ENCODE peak calls at places on chromosomes 11 and 22, in five cellular contexts. One of them, this sample, is unnamed.

GRCh38 chr11:128453444-128454336 is 133.7 kb downstream of the ETS1 start:
- DNase-seq in pancreas: no peak
- DNase-seq in upper lobe of right lung: no peak
- DNase-seq in lower lobe of right lung: no peak
- DNase-seq in HCT116: no peak
- DNase-seq in this sample: no peak

GRCh38 chr11:103892603-103893002 is 143.8 kb upstream of the DDI1 start:
- DNase-seq in upper lobe of right lung: no peak
- DNase-seq in pancreas: no peak
- DNase-seq in lower lobe of right lung: no peak
- DNase-seq in HCT116: no peak
- DNase-seq in this sample: no peak

GRCh38 chr11:34192481-34193401 is 87.3 kb downstream of the NAT10 start:
- DNase-seq in upper lobe of right lung: no peak
- DNase-seq in HCT116: peak
- DNase-seq in pancreas: no peak
- DNase-seq in lower lobe of right lung: no peak
- DNase-seq in this sample: peak

GRCh38 chr11:117604349-117604995 is 192.5 kb downstream of the DSCAML1 start:
- DNase-seq in pancreas: no peak
- DNase-seq in upper lobe of right lung: no peak
- DNase-seq in lower lobe of right lung: no peak
- DNase-seq in HCT116: no peak
- DNase-seq in this sample: no peak

GRCh38 chr11:95659088-95659487 is 130.5 kb downstream of the FAM76B start:
- DNase-seq in pancreas: no peak
- DNase-seq in lower lobe of right lung: no peak
- DNase-seq in upper lobe of right lung: no peak
- DNase-seq in HCT116: no peak
- DNase-seq in this sample: no peak

GRCh38 chr11:12800032-12800671 is 125.9 kb downstream of the TEAD1 start:
- DNase-seq in pancreas: no peak
- DNase-seq in lower lobe of right lung: no peak
- DNase-seq in upper lobe of right lung: no peak
- DNase-seq in HCT116: peak
- DNase-seq in this sample: no peak

GRCh38 chr11:118921929-118922744 is 3.6 kb downstream of the BCL9L start:
- DNase-seq in lower lobe of right lung: peak
- DNase-seq in HCT116: no peak
- DNase-seq in upper lobe of right lung: peak
- DNase-seq in pancreas: peak
- DNase-seq in this sample: peak

GRCh38 chr22:47316020-47316419 is 553.6 kb downstream of the TBC1D22A start:
- DNase-seq in HCT116: no peak
- DNase-seq in pancreas: no peak
- DNase-seq in lower lobe of right lung: no peak
- DNase-seq in upper lobe of right lung: no peak
- DNase-seq in this sample: no peak

GRCh38 chr11:2540521-2541320 is 95.9 kb downstream of the KCNQ1 start:
- DNase-seq in upper lobe of right lung: peak
- DNase-seq in HCT116: no peak
- DNase-seq in pancreas: peak
- DNase-seq in lower lobe of right lung: peak
- DNase-seq in this sample: peak

GRCh38 chr22:43802897-43803495 is 9.1 kb downstream of the EFCAB6 start:
- DNase-seq in HCT116: no peak
- DNase-seq in lower lobe of right lung: no peak
- DNase-seq in pancreas: no peak
- DNase-seq in upper lobe of right lung: no peak
- DNase-seq in this sample: no peak

GRCh38 chr11:72189448-72190250 is 2.3 kb upstream of the FOLR1 start:
- DNase-seq in HCT116: no peak
- DNase-seq in lower lobe of right lung: peak
- DNase-seq in pancreas: no peak
- DNase-seq in upper lobe of right lung: peak
- DNase-seq in this sample: peak

GRCh38 chr11:116930177-116930576 is 92.8 kb upstream of the APOA1 start:
- DNase-seq in HCT116: no peak
- DNase-seq in lower lobe of right lung: no peak
- DNase-seq in upper lobe of right lung: no peak
- DNase-seq in pancreas: no peak
- DNase-seq in this sample: no peak

GRCh38 chr11:47589103-47589502 is 2.6 kb downstream of the FAM180B start:
- DNase-seq in upper lobe of right lung: no peak
- DNase-seq in lower lobe of right lung: no peak
- DNase-seq in HCT116: no peak
- DNase-seq in pancreas: no peak
- DNase-seq in this sample: no peak

GRCh38 chr22:32780726-32781310 is 20.7 kb upstream of the TIMP3 start:
- DNase-seq in pancreas: no peak
- DNase-seq in HCT116: no peak
- DNase-seq in upper lobe of right lung: no peak
- DNase-seq in lower lobe of right lung: no peak
- DNase-seq in this sample: no peak

GRCh38 chr11:8167796-8168195 is 1.0 kb downstream of the RIC3 start:
- DNase-seq in pancreas: no peak
- DNase-seq in upper lobe of right lung: no peak
- DNase-seq in lower lobe of right lung: no peak
- DNase-seq in HCT116: no peak
- DNase-seq in this sample: no peak

GRCh38 chr11:62671604-62672528 is at the start of the genes LBHD1 and UQCC3:
- DNase-seq in upper lobe of right lung: peak
- DNase-seq in pancreas: peak
- DNase-seq in lower lobe of right lung: peak
- DNase-seq in HCT116: peak
- DNase-seq in this sample: peak

GRCh38 chr11:43518407-43519165 is 159.9 kb downstream of the TTC17 start:
- DNase-seq in pancreas: no peak
- DNase-seq in upper lobe of right lung: no peak
- DNase-seq in lower lobe of right lung: no peak
- DNase-seq in HCT116: no peak
- DNase-seq in this sample: no peak

GRCh38 chr11:85663781-85664560 is 958 bp downstream of the CREBZF start:
- DNase-seq in HCT116: peak
- DNase-seq in lower lobe of right lung: peak
- DNase-seq in upper lobe of right lung: peak
- DNase-seq in pancreas: peak
- DNase-seq in this sample: peak

GRCh38 chr22:41598081-41598480 is 8.4 kb upstream of the PMM1 start:
- DNase-seq in lower lobe of right lung: no peak
- DNase-seq in upper lobe of right lung: peak
- DNase-seq in pancreas: peak
- DNase-seq in HCT116: no peak
- DNase-seq in this sample: no peak

GRCh38 chr22:41608386-41608785 is 12.5 kb downstream of the DESI1 start:
- DNase-seq in pancreas: no peak
- DNase-seq in upper lobe of right lung: no peak
- DNase-seq in HCT116: no peak
- DNase-seq in lower lobe of right lung: no peak
- DNase-seq in this sample: no peak

GRCh38 chr22:41598891-41599635 is 9.4 kb upstream of the PMM1 start:
- DNase-seq in upper lobe of right lung: peak
- DNase-seq in pancreas: no peak
- DNase-seq in lower lobe of right lung: no peak
- DNase-seq in HCT116: no peak
- DNase-seq in this sample: no peak

GRCh38 chr22:41600976-41601375 is 11.3 kb upstream of the PMM1 start:
- DNase-seq in lower lobe of right lung: no peak
- DNase-seq in pancreas: peak
- DNase-seq in upper lobe of right lung: no peak
- DNase-seq in HCT116: no peak
- DNase-seq in this sample: no peak

GRCh38 chr22:41603873-41604332 is 14.3 kb upstream of the PMM1 start:
- DNase-seq in upper lobe of right lung: no peak
- DNase-seq in lower lobe of right lung: no peak
- DNase-seq in pancreas: no peak
- DNase-seq in HCT116: no peak
- DNase-seq in this sample: no peak
- H3K27ac ChIP-seq in upper lobe of right lung: no peak
- H3K27ac ChIP-seq in lower lobe of right lung: no peak
- H3K27ac ChIP-seq in pancreas: no peak
- H3K27ac ChIP-seq in HCT116: no peak
- H3K27ac ChIP-seq in this sample: no peak

GRCh38 chr22:21726650-21727049 is 8.9 kb downstream of the YPEL1 start:
- DNase-seq in lower lobe of right lung: no peak
- DNase-seq in HCT116: peak
- DNase-seq in pancreas: no peak
- DNase-seq in upper lobe of right lung: no peak
- DNase-seq in this sample: no peak
- TF ChIP-seq CTCF in lower lobe of right lung: no peak
- TF ChIP-seq CTCF in HCT116: peak
- TF ChIP-seq CTCF in pancreas: no peak
- TF ChIP-seq CTCF in upper lobe of right lung: peak
- TF ChIP-seq CTCF in this sample: no peak

DNA sequence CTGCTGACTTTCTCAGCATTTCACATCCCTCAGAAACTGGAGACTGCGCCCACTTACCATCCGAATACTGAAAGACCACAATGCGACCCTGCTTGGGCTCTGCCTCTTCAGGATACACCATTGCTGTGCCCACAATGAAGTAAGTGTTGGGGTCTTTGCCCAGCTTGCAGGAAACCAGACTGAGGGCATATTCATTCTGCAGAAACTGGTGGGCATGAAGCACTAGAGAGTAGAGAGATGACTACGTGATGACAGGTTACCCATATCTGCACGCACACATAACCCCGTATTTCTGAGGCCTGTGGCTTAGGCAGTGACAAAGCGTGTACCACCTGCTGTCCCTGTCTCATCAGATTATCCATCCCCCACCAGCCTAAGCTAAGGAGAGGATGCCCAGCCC is 14.6 kb upstream of the VWCE start:
- DNase-seq in lower lobe of right lung: no peak
- DNase-seq in pancreas: no peak
- DNase-seq in upper lobe of right lung: no peak
- DNase-seq in HCT116: no peak
- DNase-seq in this sample: no peak
- H3K4me3 ChIP-seq in lower lobe of right lung: no peak
- H3K4me3 ChIP-seq in pancreas: no peak
- H3K4me3 ChIP-seq in upper lobe of right lung: no peak
- H3K4me3 ChIP-seq in HCT116: no peak
- H3K4me3 ChIP-seq in this sample: no peak

GRCh38 chr11:101945418-101945817 is 29.1 kb upstream of the ANGPTL5 start:
- DNase-seq in HCT116: no peak
- DNase-seq in pancreas: no peak
- DNase-seq in lower lobe of right lung: no peak
- DNase-seq in upper lobe of right lung: no peak
- DNase-seq in this sample: no peak
- H3K27ac ChIP-seq in HCT116: no peak
- H3K27ac ChIP-seq in pancreas: no peak
- H3K27ac ChIP-seq in lower lobe of right lung: no peak
- H3K27ac ChIP-seq in upper lobe of right lung: no peak
- H3K27ac ChIP-seq in this sample: no peak

GRCh38 chr11:131977231-131977630 is 606.8 kb downstream of the NTM start:
- DNase-seq in lower lobe of right lung: no peak
- DNase-seq in HCT116: no peak
- DNase-seq in upper lobe of right lung: no peak
- DNase-seq in pancreas: no peak
- DNase-seq in this sample: no peak
- TF ChIP-seq CTCF in lower lobe of right lung: no peak
- TF ChIP-seq CTCF in HCT116: no peak
- TF ChIP-seq CTCF in upper lobe of right lung: no peak
- TF ChIP-seq CTCF in pancreas: no peak
- TF ChIP-seq CTCF in this sample: no peak

GRCh38 chr11:32584921-32585320 is 1.3 kb downstream of the EIF3M start:
- DNase-seq in upper lobe of right lung: no peak
- DNase-seq in HCT116: no peak
- DNase-seq in lower lobe of right lung: no peak
- DNase-seq in pancreas: no peak
- DNase-seq in this sample: no peak
- H3K4me3 ChIP-seq in upper lobe of right lung: peak
- H3K4me3 ChIP-seq in HCT116: peak
- H3K4me3 ChIP-seq in lower lobe of right lung: peak
- H3K4me3 ChIP-seq in pancreas: peak
- H3K4me3 ChIP-seq in this sample: peak

GRCh38 chr11:126160345-126161145 is 50.9 kb downstream of the RPUSD4 start:
- DNase-seq in lower lobe of right lung: no peak
- DNase-seq in HCT116: no peak
- DNase-seq in upper lobe of right lung: no peak
- DNase-seq in pancreas: no peak
- DNase-seq in this sample: no peak

GRCh38 chr11:126159719-126160344 is 51.6 kb downstream of the RPUSD4 start:
- DNase-seq in HCT116: no peak
- DNase-seq in pancreas: no peak
- DNase-seq in upper lobe of right lung: no peak
- DNase-seq in lower lobe of right lung: no peak
- DNase-seq in this sample: no peak

GRCh38 chr11:126162286-126163030 is 49.0 kb downstream of the RPUSD4 start:
- DNase-seq in lower lobe of right lung: no peak
- DNase-seq in upper lobe of right lung: no peak
- DNase-seq in HCT116: no peak
- DNase-seq in pancreas: peak
- DNase-seq in this sample: no peak

GRCh38 chr11:126163074-126163700 is 48.3 kb downstream of the RPUSD4 start:
- DNase-seq in pancreas: peak
- DNase-seq in HCT116: no peak
- DNase-seq in lower lobe of right lung: no peak
- DNase-seq in upper lobe of right lung: no peak
- DNase-seq in this sample: no peak

GRCh38 chr11:126161146-126161458 is 50.3 kb downstream of the RPUSD4 start:
- DNase-seq in HCT116: no peak
- DNase-seq in pancreas: no peak
- DNase-seq in lower lobe of right lung: no peak
- DNase-seq in upper lobe of right lung: no peak
- DNase-seq in this sample: no peak
- H3K27ac ChIP-seq in HCT116: no peak
- H3K27ac ChIP-seq in pancreas: no peak
- H3K27ac ChIP-seq in lower lobe of right lung: no peak
- H3K27ac ChIP-seq in upper lobe of right lung: no peak
- H3K27ac ChIP-seq in this sample: no peak

GRCh38 chr11:24321229-24321628 is 175.6 kb upstream of the LUZP2 start:
- DNase-seq in pancreas: no peak
- DNase-seq in lower lobe of right lung: no peak
- DNase-seq in HCT116: no peak
- DNase-seq in upper lobe of right lung: no peak
- DNase-seq in this sample: no peak

DNA sequence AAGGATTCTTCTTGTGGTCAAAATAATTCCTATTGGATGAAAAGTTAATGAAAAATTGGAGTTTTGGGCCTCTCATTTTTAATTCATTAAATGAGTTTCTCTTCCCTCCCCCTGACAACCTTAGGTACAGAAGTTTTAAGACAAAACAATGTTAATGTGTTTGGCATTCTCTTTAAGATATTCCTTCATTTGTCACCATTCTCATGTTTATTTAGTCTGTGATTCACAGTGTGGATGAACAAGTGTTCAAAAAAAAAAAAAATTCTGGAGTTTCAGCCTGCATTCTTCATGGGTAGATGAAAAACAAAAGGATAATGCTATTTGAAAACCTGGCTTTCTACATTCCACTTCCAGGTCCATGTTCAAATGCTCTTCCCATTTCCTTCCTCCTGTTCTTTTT is 172.6 kb upstream of the LUZP2 start:
- DNase-seq in upper lobe of right lung: no peak
- DNase-seq in pancreas: no peak
- DNase-seq in HCT116: no peak
- DNase-seq in lower lobe of right lung: no peak
- DNase-seq in this sample: no peak
- TF ChIP-seq CTCF in upper lobe of right lung: no peak
- TF ChIP-seq CTCF in pancreas: no peak
- TF ChIP-seq CTCF in HCT116: no peak
- TF ChIP-seq CTCF in lower lobe of right lung: no peak
- TF ChIP-seq CTCF in this sample: no peak

This sample was measured in coronary artery.